ENCODE peak calls at places on chromosomes 12 and 14, in eight cellular contexts. X, C, T, Y, E, S, A and P are unnamed samples.

GRCh38 chr14:103705158-103705523 is 10.1 kb downstream of the XRCC3 start:
- DNase-seq in E (no peak), C (no peak), A (no peak), S (no peak), Y (no peak), T (no peak), X (no peak), P (no peak)

GRCh38 chr14:102255401-102256190 is 49.4 kb downstream of the MOK start:
- DNase-seq in Y (no peak), X (peak; percentile 84), E (no peak), S (no peak), T (no peak), A (no peak), C (no peak), P (no peak)

GRCh38 chr14:41418851-41419250 is 187.8 kb upstream of the LRFN5 start:
- DNase-seq in C (no peak), T (no peak), X (no peak), S (no peak), E (no peak), Y (no peak), A (no peak), P (no peak)

GRCh38 chr12:2239376-2240010 is 186.7 kb downstream of the CACNA1C start:
- DNase-seq in S (peak; percentile 78), E (no peak), Y (no peak), T (no peak), X (no peak), C (no peak), A (no peak), P (no peak)

GRCh38 chr14:71776463-71777359 is 155.5 kb upstream of the RGS6 start:
- DNase-seq in T (no peak), Y (no peak), X (peak; percentile 6), S (no peak), E (no peak), C (no peak), A (no peak), P (no peak)

GRCh38 chr12:123815968-123816367 is 53.9 kb downstream of the DNAH10 start:
- DNase-seq in X (no peak), E (no peak), A (no peak), T (no peak), S (no peak), Y (no peak), C (no peak), P (no peak)

GRCh38 chr12:117356048-117356447 is 5.4 kb downstream of the NOS1 start:
- DNase-seq in E (no peak), A (no peak), C (no peak), Y (no peak), S (no peak), X (no peak), T (no peak), P (no peak)

GRCh38 chr12:57810450-57810849 is 8.1 kb downstream of the AVIL start:
- DNase-seq in Y (no peak), E (no peak), A (no peak), X (peak; percentile 78), T (no peak), C (no peak), S (no peak), P (no peak)

GRCh38 chr14:94816113-94816512 is 46.2 kb upstream of the GSC start:
- DNase-seq in T (no peak), E (no peak), Y (no peak), C (peak; percentile 2), X (no peak), A (no peak), S (no peak), P (no peak)

GRCh38 chr12:109738878-109739665 is 25.4 kb downstream of the FAM222A start:
- DNase-seq in X (peak; percentile 49), S (peak; percentile 5), A (peak; percentile 0), T (peak; percentile 8), E (no peak), Y (peak; percentile 3), C (no peak), P (no peak)

GRCh38 chr12:24705741-24706358 is 243.1 kb downstream of the BCAT1 start:
- DNase-seq in A (no peak), Y (no peak), C (peak; percentile 2), E (no peak), T (no peak), X (peak; percentile 9), S (no peak), P (no peak)

GRCh38 chr12:121391619-121392324 is 8.1 kb upstream of the RNF34 start:
- DNase-seq in S (no peak), A (no peak), X (peak; percentile 58), C (no peak), T (peak; percentile 62), Y (no peak), E (peak; percentile 30), P (peak; percentile 28)

GRCh38 chr12:14567311-14568195 is at the start of gene PLBD1:
- DNase-seq in E (no peak), Y (peak; percentile 72), X (peak; percentile 30), T (peak; percentile 28), A (peak; percentile 61), C (no peak), S (peak; percentile 42), P (no peak)

GRCh38 chr12:121465921-121466799 is 66.2 kb downstream of the RNF34 start:
- DNase-seq in Y (no peak), S (peak; percentile 60), E (no peak), X (peak; percentile 23), A (peak; percentile 52), T (peak; percentile 38), C (no peak), P (no peak)

GRCh38 chr14:55579724-55580400 is at the start of gene KTN1:
- DNase-seq in C (peak; percentile 48), Y (peak; percentile 72), E (peak; percentile 61), S (peak; percentile 84), A (peak; percentile 86), X (peak; percentile 78), T (peak; percentile 91), P (no peak)

GRCh38 chr12:101671157-101671791 is 26.2 kb upstream of the CHPT1 start:
- DNase-seq in E (no peak), X (no peak), Y (no peak), A (no peak), S (no peak), C (no peak), T (no peak), P (no peak)

GRCh38 chr14:72682188-72682587 is 211.7 kb downstream of the DPF3 start:
- DNase-seq in T (no peak), E (peak; percentile 96), C (peak; percentile 15), S (no peak), X (peak; percentile 42), Y (no peak), A (no peak), P (peak; percentile 54)

GRCh38 chr12:75744607-75745256 is 233.3 kb upstream of the KRR1 start:
- DNase-seq in A (no peak), Y (no peak), C (no peak), S (no peak), X (no peak), E (no peak), T (no peak), P (no peak)

GRCh38 chr12:84502180-84502857 is 410.3 kb downstream of the SLC6A15 start:
- DNase-seq in C (no peak), T (no peak), Y (no peak), X (peak; percentile 16), E (no peak), A (no peak), S (no peak), P (no peak)

GRCh38 chr12:84492381-84492883 is 420.2 kb downstream of the SLC6A15 start:
- DNase-seq in T (no peak), C (no peak), X (no peak), Y (no peak), A (no peak), S (no peak), E (no peak), P (no peak)

GRCh38 chr12:84502907-84503787 is 409.5 kb downstream of the SLC6A15 start:
- DNase-seq in T (peak; percentile 76), C (peak; percentile 66), Y (peak; percentile 71), X (peak; percentile 67), E (no peak), S (peak; percentile 64), A (peak; percentile 63), P (peak; percentile 26)

GRCh38 chr12:84497819-84498218 is 414.8 kb downstream of the SLC6A15 start:
- DNase-seq in Y (no peak), E (no peak), C (peak; percentile 22), T (peak; percentile 61), X (no peak), S (no peak), A (no peak), P (no peak)
- TF ChIP-seq CTCF in Y (no peak), E (peak; percentile 52), C (peak; percentile 71), T (peak; percentile 80), X (no peak), S (no peak), A (no peak), P (peak; percentile 33)

GRCh38 chr14:65069874-65070709 is 32.2 kb downstream of the MAX start:
- DNase-seq in T (no peak), C (no peak), S (no peak), E (no peak), X (no peak), Y (no peak), A (no peak), P (no peak)
- TF ChIP-seq CTCF in T (no peak), C (no peak), S (no peak), E (no peak), X (no peak), Y (no peak), A (no peak), P (no peak)

DNA sequence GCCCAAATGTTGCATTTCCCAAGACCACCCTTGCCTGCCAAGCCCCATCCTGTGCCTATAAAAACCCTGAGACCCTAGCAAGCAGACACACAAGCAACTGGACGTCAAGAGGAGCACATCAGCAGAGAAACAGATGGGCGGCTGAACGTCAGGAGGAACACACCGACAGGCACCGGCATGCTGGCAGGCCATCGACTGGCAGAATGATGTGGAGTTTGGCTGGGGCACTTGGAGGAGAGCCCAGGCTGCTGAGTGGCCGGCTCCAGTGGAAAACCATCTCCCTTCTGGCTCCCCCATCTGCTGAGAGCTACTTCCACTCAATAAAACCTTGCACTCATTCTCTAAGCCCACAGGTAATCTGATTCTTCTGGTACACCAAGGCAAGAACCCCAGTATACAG is 130.1 kb downstream of the SLC41A2 start:
- DNase-seq in A (no peak), E (no peak), X (no peak), S (no peak), Y (no peak), C (no peak), T (no peak), P (no peak)
- TF ChIP-seq CTCF in A (no peak), E (no peak), X (no peak), S (no peak), Y (no peak), C (no peak), T (no peak), P (no peak)

GRCh38 chr14:92877757-92878431 is 45.1 kb upstream of the CHGA start:
- DNase-seq in C (no peak), E (no peak), S (no peak), A (peak; percentile 46), X (no peak), T (no peak), Y (peak; percentile 54), P (no peak)

GRCh38 chr14:92884410-92884809 is 38.5 kb upstream of the CHGA start:
- DNase-seq in E (no peak), X (no peak), S (no peak), A (no peak), Y (no peak), C (no peak), T (no peak), P (no peak)

GRCh38 chr14:92880351-92880750 is 42.6 kb upstream of the CHGA start:
- DNase-seq in C (no peak), Y (no peak), E (no peak), A (no peak), S (no peak), T (peak; percentile 59), X (peak; percentile 11), P (no peak)

GRCh38 chr14:92883066-92883465 is 39.9 kb upstream of the CHGA start:
- DNase-seq in E (no peak), T (no peak), S (no peak), Y (no peak), A (no peak), C (no peak), X (no peak), P (no peak)

GRCh38 chr14:92880851-92881250 is 42.1 kb upstream of the CHGA start:
- DNase-seq in S (no peak), E (no peak), T (peak; percentile 76), X (peak; percentile 69), Y (peak; percentile 55), C (peak; percentile 17), A (no peak), P (peak; percentile 2)
- TF ChIP-seq CTCF in S (no peak), E (peak; percentile 8), T (peak; percentile 82), X (peak; percentile 25), Y (peak; percentile 26), C (peak; percentile 27), A (no peak), P (peak; percentile 21)